ENCODE peak calls at places on chromosomes 6 and 20, in ten cellular contexts. K is lung; V is CD8-positive, alpha-beta T cell; Z is upper lobe of left lung; B is tibial artery; Q is AG04450; L is left ventricle myocardium inferior; J is psoas muscle; Y is upper lobe of right lung; H is left lung. E is an unnamed sample.

GRCh38 chr20:4962257-4962855 is 39.0 kb downstream of the SLC23A2 start:
- DNase-seq in V (peak; percentile 43), K (no peak), Q (no peak), Y (no peak), H (no peak), Z (no peak), B (no peak), J (no peak), L (no peak), E (peak; percentile 38)

GRCh38 chr6:166313255-166314070 is 5.3 kb upstream of the PRR18 start:
- DNase-seq in L (no peak), Z (peak; percentile 80), Q (no peak), J (no peak), K (no peak), Y (no peak), V (peak; percentile 29), H (peak; percentile 84), B (peak; percentile 37), E (peak; percentile 43)

GRCh38 chr20:58169441-58169840 is 59.0 kb downstream of the ANKRD60 start:
- DNase-seq in B (no peak), Z (no peak), Q (no peak), K (no peak), L (no peak), J (no peak), H (no peak), V (no peak), Y (no peak), E (no peak)

GRCh38 chr6:162119349-162119748 is 608.2 kb downstream of the PRKN start:
- DNase-seq in Z (no peak), K (no peak), Q (no peak), B (peak; percentile 42), J (peak; percentile 14), L (peak; percentile 21), V (no peak), H (no peak), Y (no peak), E (no peak)

GRCh38 chr6:327538-328183 is 35.4 kb downstream of the DUSP22 start:
- DNase-seq in H (no peak), K (no peak), V (no peak), L (no peak), Z (no peak), Y (peak; percentile 69), Q (no peak), J (no peak), B (no peak), E (no peak)

GRCh38 chr6:31898200-31899011 is 908 bp upstream of the EHMT2 start:
- DNase-seq in V (peak; percentile 21), K (no peak), J (no peak), B (no peak), H (no peak), L (no peak), Q (no peak), Y (no peak), Z (no peak), E (no peak)

GRCh38 chr6:161654209-161654608 is 380.3 kb upstream of the AGPAT4 start:
- DNase-seq in B (no peak), K (no peak), L (no peak), V (no peak), Y (no peak), J (no peak), H (no peak), Z (no peak), Q (no peak), E (no peak)

GRCh38 chr6:150741633-150742200 is 123.8 kb upstream of the MTHFD1L start:
- DNase-seq in V (no peak), Z (no peak), L (no peak), J (no peak), K (no peak), Y (no peak), Q (no peak), B (no peak), H (no peak), E (no peak)

GRCh38 chr6:157455731-157456523 is 74.9 kb downstream of the ZDHHC14 start:
- DNase-seq in J (no peak), Q (no peak), Z (peak; percentile 34), L (no peak), Y (no peak), B (no peak), K (no peak), V (no peak), H (no peak), E (no peak)

GRCh38 chr20:57650756-57651483 is 30.7 kb upstream of the ZBP1 start:
- DNase-seq in H (peak; percentile 65), J (no peak), L (no peak), Z (peak; percentile 67), V (peak; percentile 7), Q (no peak), Y (peak; percentile 36), K (peak; percentile 26), B (no peak), E (no peak)

GRCh38 chr6:129860901-129861665 is at the start of gene TMEM244:
- DNase-seq in Z (no peak), Y (no peak), Q (no peak), K (no peak), V (no peak), B (no peak), H (no peak), L (no peak), J (no peak), E (no peak)

GRCh38 chr6:31401403-31401802 is 2.0 kb upstream of the MICA start:
- DNase-seq in Q (peak; percentile 56), V (no peak), B (peak; percentile 51), H (no peak), K (peak; percentile 65), Y (no peak), Z (no peak), L (no peak), J (peak; percentile 44), E (no peak)

GRCh38 chr6:10567256-10568041 is 46.3 kb downstream of the GCNT2 start:
- DNase-seq in J (no peak), V (no peak), L (no peak), H (no peak), Z (no peak), Q (no peak), B (no peak), Y (no peak), K (no peak), E (no peak)

GRCh38 chr6:44556046-44556445 is 168.5 kb downstream of the CDC5L start:
- DNase-seq in Q (no peak), Z (no peak), K (no peak), B (peak; percentile 65), V (no peak), L (no peak), H (no peak), Y (no peak), J (no peak), E (no peak)

DNA sequence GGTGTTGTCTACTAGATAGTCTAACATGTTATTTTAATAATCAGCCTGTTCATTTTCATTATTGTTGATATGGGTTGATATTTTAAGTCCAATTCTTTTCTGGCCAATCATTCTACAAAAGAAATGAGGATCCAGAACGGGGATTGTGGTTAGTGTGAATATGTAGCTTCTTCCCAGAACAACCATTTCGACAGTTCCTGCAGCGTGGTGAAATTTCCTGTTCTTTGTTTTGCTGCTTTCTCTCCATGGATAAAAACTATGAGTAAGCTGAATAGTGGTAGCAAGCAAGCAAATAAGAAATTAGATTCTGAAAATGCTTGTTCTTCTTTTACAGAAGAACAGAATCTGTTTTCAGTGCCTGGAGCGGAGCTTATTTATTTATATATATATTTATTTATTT is 65.5 kb upstream of the F13A1 start:
- DNase-seq in J (no peak), B (peak; percentile 46), H (no peak), K (no peak), Q (no peak), V (no peak), L (no peak), Z (no peak), Y (no peak), E (no peak)
- H3K27ac ChIP-seq in J (no peak overlapping the region), B (no peak overlapping the region), H (no peak overlapping the region), K (no peak overlapping the region), Q (no peak overlapping the region), V (no peak overlapping the region), L (no peak overlapping the region), Z (peak overlapping the region; percentile 71), Y (no peak overlapping the region), E (no peak overlapping the region)

DNA sequence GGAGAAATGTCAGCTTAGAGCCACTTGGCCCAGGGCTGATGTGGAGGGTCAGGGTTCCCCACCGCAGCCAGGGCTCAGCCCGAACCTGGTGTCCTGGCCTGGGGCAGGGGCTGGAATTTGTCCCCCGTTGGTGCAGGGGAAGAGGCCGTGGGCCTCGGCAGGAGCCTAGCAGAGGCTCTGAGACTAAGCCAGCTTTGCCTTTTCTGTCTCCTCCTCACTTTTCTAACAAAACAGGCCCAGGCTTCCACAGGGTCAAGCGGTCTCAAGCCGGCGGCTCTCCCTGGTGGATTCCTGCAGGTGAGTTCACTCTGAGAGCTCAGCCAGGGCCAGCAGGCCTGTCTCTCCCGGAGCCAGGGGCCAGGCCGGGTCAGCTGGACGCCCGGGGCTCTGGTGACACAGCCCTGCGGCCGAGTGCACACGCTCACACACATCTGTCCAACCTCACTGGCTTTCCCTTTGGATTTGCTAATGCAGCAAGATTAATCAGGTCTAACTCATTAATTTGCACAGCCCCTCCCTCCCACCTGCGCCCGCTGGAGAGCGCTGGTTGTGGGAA is 2.9 kb upstream of the CHRNA4 start:
- DNase-seq in Q (no peak), Z (peak; percentile 62), J (no peak), H (peak; percentile 64), K (no peak), V (no peak), B (no peak), Y (no peak), L (no peak), E (no peak)
- TF ChIP-seq CTCF in Q (no peak), Z (no peak), J (no peak), H (no peak), K (no peak), V (no peak), B (no peak), Y (no peak), L (no peak), E (no peak)

DNA sequence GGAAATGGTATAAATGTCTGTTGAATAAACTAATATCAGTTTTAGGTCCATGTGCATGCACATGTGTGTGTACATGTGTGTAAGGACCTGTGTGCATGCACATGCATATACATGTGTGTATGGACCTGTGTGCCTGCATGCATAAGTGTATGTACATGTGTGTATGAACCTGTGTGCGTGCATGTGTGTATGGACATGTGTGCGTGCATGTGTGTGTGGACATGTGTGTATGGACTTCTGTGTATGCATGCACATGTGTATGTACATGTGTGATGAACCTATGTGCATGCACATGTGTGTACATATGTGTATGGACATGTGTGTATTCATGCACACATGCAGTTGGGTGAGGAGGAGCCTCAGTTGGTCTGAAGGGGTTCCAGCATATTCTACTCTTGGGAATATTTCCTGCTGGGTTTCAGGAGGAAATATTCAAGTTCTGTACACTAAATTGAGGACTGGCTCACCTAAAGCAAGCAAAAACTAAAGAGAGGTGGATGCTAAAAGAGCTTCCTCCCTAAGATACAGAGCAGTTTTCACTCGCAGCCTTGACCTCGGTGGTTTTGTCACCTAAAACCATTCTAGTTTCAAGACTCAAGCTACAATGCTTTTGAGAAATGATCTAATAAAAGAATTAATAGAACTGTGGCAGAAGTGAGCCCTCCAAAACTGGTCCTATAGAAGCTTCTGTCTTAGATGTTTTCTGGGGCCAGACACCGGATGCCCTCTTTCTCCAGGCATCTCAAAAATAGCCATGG is 742.8 kb downstream of the MAFB start:
- DNase-seq in V (no peak), Z (no peak), Q (no peak), Y (no peak), J (no peak), H (no peak), B (no peak), L (no peak), K (no peak), E (no peak)
- H3K9me3 ChIP-seq in V (no peaks in the 10 kb centered on the region), Z (no peaks in the 10 kb centered on the region), Q (no peaks in the 10 kb centered on the region), Y (no peaks in the 10 kb centered on the region), J (no peaks in the 10 kb centered on the region), H (no peaks in the 10 kb centered on the region), B (no peaks in the 10 kb centered on the region), L (no peaks in the 10 kb centered on the region), K (no peaks in the 10 kb centered on the region), E (no peaks in the 10 kb centered on the region)

GRCh38 chr6:27608916-27609883 is 136.3 kb upstream of the ZNF184 start:
- DNase-seq in Y (no peak), Z (no peak), H (no peak), Q (no peak), V (no peak), J (no peak), L (no peak), B (no peak), K (peak; percentile 49), E (no peak)
- H3K27ac ChIP-seq in Y (no peak overlapping the region), Z (no peak overlapping the region), H (no peak overlapping the region), Q (no peak overlapping the region), V (no peak overlapping the region), J (no peak overlapping the region), L (no peak overlapping the region), B (no peak overlapping the region), K (no peak overlapping the region), E (no peak overlapping the region)